ENCODE peak calls at places on chromosomes 2 and 18, in six cellular contexts. Z is MM.1S; G is SJSA1; Q is activated T-cell treated with anti-CD3 and anti-CD28 coated beads, Interleukin-2, amount 50 U/mL, for 72 hours; M is NCI-H526; W is NCI-H345. V is an unnamed sample.

GRCh38 chr2:99404039-99404799 is 67.0 kb downstream of the EIF5B start:
- DNase-seq in Z (no peak), G (no peak), Q (no peak), M (no peak), W (no peak), V (no peak)

GRCh38 chr2:196592331-196592911 is 47.1 kb upstream of the CCDC150 start:
- DNase-seq in Z (no peak), G (peak; percentile 23), Q (peak; percentile 8), M (peak; percentile 39), W (peak; percentile 72), V (peak; percentile 26)

GRCh38 chr2:26196683-26197418 is 24.0 kb downstream of the GAREM2 start:
- DNase-seq in Z (peak; percentile 12), G (no peak), Q (no peak), M (no peak), W (peak; percentile 26), V (no peak)

GRCh38 chr2:69975853-69976462 is 14.5 kb upstream of the ASPRV1 start:
- DNase-seq in Z (no peak), G (no peak), Q (no peak), M (no peak), W (no peak), V (no peak)

GRCh38 chr2:120246546-120247300 is 5.9 kb upstream of the RALB start:
- DNase-seq in Z (no peak), G (no peak), Q (no peak), M (no peak), W (peak; percentile 75), V (no peak)

GRCh38 chr18:47984991-47985390 is 54.5 kb upstream of the SMAD2 start:
- DNase-seq in Z (no peak), G (no peak), Q (no peak), M (no peak), W (no peak), V (no peak)

GRCh38 chr2:201348758-201349157 is 8.4 kb downstream of the FLACC1 start:
- DNase-seq in Z (no peak), G (no peak), Q (no peak), M (no peak), W (no peak), V (no peak)

GRCh38 chr2:105886029-105886454 is 141.3 kb downstream of the NCK2 start:
- DNase-seq in Z (no peak), G (no peak), Q (no peak), M (no peak), W (no peak), V (peak; percentile 57)

V was measured in fibroblast of gingiva.